ENCODE peak calls at places on chromosomes 1 and 21, in four cellular contexts. G is breast epithelium, Y is neuronal stem cell, V is HCT116. O is an unnamed sample.

GRCh38 chr1:30312226-30312625 is 411.2 kb downstream of the MATN1 start:
- DNase-seq in V (no peak), G (no peak), Y (no peak), O (no peak)

GRCh38 chr1:205976708-205977107 is 26.5 kb downstream of the RAB7B start:
- DNase-seq in Y (no peak), V (no peak), G (no peak), O (peak)

GRCh38 chr1:203860396-203860951 is 925 bp upstream of the SNRPE start:
- DNase-seq in V (no peak), Y (no peak), G (peak), O (no peak)

GRCh38 chr21:14767192-14767852 is 221.2 kb upstream of the SAMSN1 start:
- DNase-seq in Y (no peak), V (no peak), G (no peak), O (no peak)

GRCh38 chr1:228782662-228783414 is 47.6 kb downstream of the RHOU start:
- DNase-seq in G (no peak), Y (no peak), V (no peak), O (no peak)

GRCh38 chr1:211515090-211516023 is 23.4 kb upstream of the RD3 start:
- DNase-seq in Y (peak), V (peak), G (peak), O (peak)

GRCh38 chr1:29368936-29369932 is 132.9 kb downstream of the PTPRU start:
- DNase-seq in Y (no peak), V (no peak), G (no peak), O (no peak)

GRCh38 chr1:74570797-74571492 is 58.5 kb upstream of the LRRC53 start:
- DNase-seq in G (no peak), Y (no peak), V (no peak), O (no peak)

GRCh38 chr1:75964760-75965408 is 32.7 kb upstream of the ASB17 start:
- DNase-seq in V (no peak), Y (no peak), G (no peak), O (no peak)

GRCh38 chr1:206114692-206115430 is 2.3 kb downstream of the AVPR1B start:
- DNase-seq in G (no peak), Y (no peak), V (no peak), O (no peak)

GRCh38 chr1:2255420-2256369 is 27.6 kb downstream of the SKI start:
- DNase-seq in Y (no peak), G (no peak), V (peak), O (no peak)

GRCh38 chr1:172246521-172247390 is 173.7 kb upstream of the C1orf105 start:
- DNase-seq in Y (no peak), G (no peak), V (no peak), O (no peak)

GRCh38 chr1:172960019-172960418 is 90.7 kb downstream of the TNFSF18 start:
- DNase-seq in G (no peak), Y (no peak), V (no peak), O (no peak)

GRCh38 chr1:31004231-31004621 is 61.3 kb downstream of the PUM1 start:
- DNase-seq in V (no peak), Y (no peak), G (no peak), O (no peak)

GRCh38 chr1:177943999-177944672 is 25.7 kb downstream of the SEC16B start:
- DNase-seq in G (no peak), V (no peak), Y (no peak), O (no peak)

GRCh38 chr1:236142358-236143103 is at the start of gene GPR137B:
- DNase-seq in G (peak), V (no peak), Y (peak), O (peak)

GRCh38 chr1:236140705-236141446 is 1.5 kb upstream of the GPR137B start:
- DNase-seq in Y (no peak), V (no peak), G (no peak), O (no peak)

GRCh38 chr1:236143104-236143948 is 987 bp downstream of the GPR137B start:
- DNase-seq in G (no peak), Y (no peak), V (no peak), O (peak)

GRCh38 chr1:236139495-236139894 is 2.8 kb upstream of the GPR137B start:
- DNase-seq in G (no peak), Y (no peak), V (no peak), O (no peak)

GRCh38 chr1:236141447-236142357 is 637 bp upstream of the GPR137B start:
- DNase-seq in Y (peak), G (no peak), V (no peak), O (no peak)
- H3K27ac ChIP-seq in Y (no peak), G (peak), V (no peak), O (peak)

GRCh38 chr1:97505289-97505688 is 415.5 kb downstream of the DPYD start:
- DNase-seq in G (no peak), V (no peak), Y (no peak), O (no peak)

GRCh38 chr1:97507863-97508262 is 413.0 kb downstream of the DPYD start:
- DNase-seq in V (no peak), Y (no peak), G (no peak), O (no peak)

GRCh38 chr1:97508653-97509218 is 412.1 kb downstream of the DPYD start:
- DNase-seq in G (no peak), V (no peak), Y (no peak), O (peak)

GRCh38 chr1:97506368-97506767 is 414.5 kb downstream of the DPYD start:
- DNase-seq in G (no peak), V (no peak), Y (no peak), O (no peak)

GRCh38 chr1:97505816-97506215 is 415.0 kb downstream of the DPYD start:
- DNase-seq in Y (no peak), V (no peak), G (no peak), O (no peak)
- H3K4me3 ChIP-seq in Y (no peak), V (no peak), G (no peak), O (no peak)

DNA sequence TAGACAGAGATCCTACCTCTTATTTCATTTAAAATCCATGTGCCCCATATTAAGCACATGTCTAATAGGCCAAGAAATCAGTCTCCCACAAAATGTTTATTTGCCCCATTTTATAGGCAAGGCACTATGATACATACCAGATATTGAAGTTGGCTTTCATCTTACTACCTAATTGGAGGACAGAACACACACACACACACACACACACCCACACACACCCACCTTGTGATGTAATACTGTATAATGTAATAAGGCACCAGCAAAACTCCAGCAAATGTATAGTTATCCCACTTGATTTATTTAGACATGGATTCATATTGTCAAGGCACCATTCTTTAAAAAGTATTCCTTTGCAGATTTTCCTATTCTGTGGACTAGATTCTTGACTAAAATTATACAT is 56.8 kb downstream of the ATP6V1G3 start:
- DNase-seq in G (no peak), Y (no peak), V (no peak), O (no peak)
- H3K27ac ChIP-seq in G (no peak), Y (no peak), V (no peak), O (no peak)

GRCh38 chr1:19757641-19758040 is 42.1 kb downstream of the TMCO4 start:
- DNase-seq in V (no peak), Y (no peak), G (no peak), O (no peak)
- H3K4me3 ChIP-seq in V (no peak), Y (no peak), G (no peak), O (no peak)

GRCh38 chr21:28516996-28517592 is 475.6 kb downstream of the LTN1 start:
- DNase-seq in V (no peak), Y (peak), G (peak), O (peak)
- H3K27ac ChIP-seq in V (no peak), Y (no peak), G (peak), O (no peak)

DNA sequence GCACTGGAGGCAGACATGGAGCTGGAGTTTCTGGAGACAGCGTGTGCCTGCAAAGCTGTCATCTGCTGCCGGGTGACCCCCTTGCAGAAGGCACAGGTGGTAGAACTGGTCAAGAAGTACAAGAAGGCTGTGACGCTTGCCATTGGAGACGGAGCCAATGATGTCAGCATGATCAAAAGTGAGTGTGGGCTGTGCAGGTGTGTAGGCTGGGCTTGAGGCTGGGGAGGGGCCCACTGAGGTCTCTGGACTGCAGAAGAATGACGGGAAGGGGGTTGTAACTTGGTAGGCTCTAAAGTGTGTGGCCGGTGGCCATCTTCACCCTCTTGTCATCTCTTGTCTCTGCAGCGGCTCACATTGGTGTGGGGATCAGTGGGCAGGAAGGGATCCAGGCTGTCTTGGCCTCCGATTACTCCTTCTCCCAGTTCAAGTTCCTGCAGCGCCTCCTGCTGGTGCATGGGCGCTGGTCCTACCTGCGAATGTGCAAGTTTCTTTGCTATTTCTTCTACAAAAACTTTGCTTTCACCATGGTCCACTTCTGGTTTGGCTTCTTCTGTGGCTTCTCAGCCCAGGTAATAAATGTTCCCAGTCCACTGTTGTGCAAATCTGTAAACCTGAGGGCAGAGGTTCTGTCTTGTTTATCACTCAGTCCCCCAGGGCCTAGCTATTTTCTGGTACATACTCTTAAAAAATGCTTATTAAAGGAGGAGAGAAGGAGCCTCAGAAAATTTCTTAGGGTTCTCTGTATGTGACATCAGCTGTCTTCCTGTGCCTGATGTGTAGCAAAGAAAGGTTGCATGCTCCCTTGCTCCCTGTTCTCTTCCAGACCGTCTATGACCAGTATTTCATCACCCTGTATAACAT is 19.9 kb downstream of the ATP8B2 start:
- DNase-seq in V (no peak), G (no peak), Y (no peak), O (no peak)
- H3K4me3 ChIP-seq in V (no peak), G (no peak), Y (no peak), O (no peak)

DNA sequence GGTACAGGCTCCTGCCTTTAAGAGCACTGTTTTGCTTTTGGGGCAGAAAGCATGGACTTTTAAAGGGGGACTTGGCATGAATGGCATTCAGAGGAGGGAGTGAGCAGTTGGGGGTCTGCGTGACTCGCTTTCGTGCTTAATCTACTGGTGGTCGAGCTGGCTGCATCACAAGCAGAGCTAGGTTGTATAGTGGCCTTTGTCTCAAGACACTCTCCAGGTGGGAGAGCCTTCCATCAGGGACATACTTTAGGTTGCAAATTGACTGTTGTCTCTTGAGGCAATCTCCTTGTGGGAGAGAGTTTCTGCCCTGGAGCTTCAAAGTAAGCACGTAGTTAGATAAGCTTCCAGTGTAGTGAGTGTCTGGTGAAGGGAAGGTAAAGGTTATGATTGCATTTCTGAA is 93.9 kb downstream of the C1orf21 start:
- DNase-seq in V (no peak), Y (no peak), G (no peak), O (no peak)
- H3K27ac ChIP-seq in V (no peak), Y (peak), G (peak), O (peak)

GRCh38 chr1:8022395-8023286 is 3.5 kb downstream of the ERRFI1 start:
- DNase-seq in V (no peak), G (no peak), Y (no peak), O (no peak)

GRCh38 chr1:8021676-8022266 is 4.3 kb downstream of the ERRFI1 start:
- DNase-seq in G (no peak), Y (no peak), V (no peak), O (no peak)

GRCh38 chr1:8024329-8024728 is 1.8 kb downstream of the ERRFI1 start:
- DNase-seq in G (no peak), Y (no peak), V (no peak), O (no peak)

GRCh38 chr1:8023995-8024313 is 2.2 kb downstream of the ERRFI1 start:
- DNase-seq in Y (no peak), V (no peak), G (no peak), O (no peak)

DNA sequence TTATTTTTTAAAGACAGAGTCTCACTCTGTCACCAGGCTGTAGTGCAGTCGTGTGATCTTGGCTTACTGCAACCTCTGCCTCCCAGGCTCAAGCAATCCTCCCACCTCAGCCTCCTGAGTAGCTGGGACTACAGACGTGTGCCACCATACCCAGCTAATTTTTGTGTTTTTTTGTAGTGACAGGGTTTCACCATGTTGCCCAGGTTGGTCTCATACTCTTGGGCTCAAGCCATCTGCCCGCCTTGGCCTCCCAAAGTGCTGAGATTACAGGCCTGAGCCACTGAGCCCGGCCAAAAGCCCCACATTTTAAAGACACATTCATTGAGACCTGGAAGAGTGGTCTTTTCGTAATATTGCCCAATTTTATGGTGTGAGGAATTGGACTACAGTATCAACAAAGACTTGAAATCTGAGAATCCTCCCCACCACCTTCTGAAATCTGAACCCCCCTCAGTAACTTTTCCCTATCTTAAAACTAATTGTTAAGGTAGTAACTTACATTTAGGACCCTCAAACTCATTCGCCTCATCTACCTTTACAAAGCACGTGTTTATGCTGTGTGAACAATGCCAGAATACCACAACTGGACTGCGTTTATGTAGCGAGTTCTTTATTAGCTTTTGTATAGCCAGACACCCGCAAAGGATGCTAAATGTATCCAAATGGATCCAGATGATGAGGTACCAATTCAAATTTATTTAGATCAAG is 2.7 kb downstream of the ERRFI1 start:
- DNase-seq in Y (no peak), G (no peak), V (no peak), O (no peak)
- H3K4me3 ChIP-seq in Y (no peak), G (peak), V (peak), O (no peak)

GRCh38 chr21:35268261-35268660 is 219.2 kb upstream of the RUNX1 start:
- DNase-seq in Y (no peak), V (no peak), G (no peak), O (no peak)
- H3K27ac ChIP-seq in Y (no peak), V (no peak), G (no peak), O (no peak)

GRCh38 chr1:68046423-68046822 is 4.0 kb downstream of the DIRAS3 start:
- DNase-seq in V (no peak), Y (no peak), G (no peak), O (no peak)
- H3K4me3 ChIP-seq in V (no peak), Y (no peak), G (no peak), O (no peak)

O was measured in heart right ventricle.